ENCODE peak calls at places on chromosome 13, in four cellular contexts. One of them, this sample, is unnamed.

GRCh38 chr13:51380269-51380668 is 40.8 kb downstream of the SERPINE3 start:
- DNase-seq in left ventricle myocardium inferior: no peak
- DNase-seq in gastrocnemius medialis: no peak
- DNase-seq in breast epithelium: no peak
- DNase-seq in this sample: no peak

GRCh38 chr13:104586010-104586746 is 1520.0 kb upstream of the SLC10A2 start:
- DNase-seq in left ventricle myocardium inferior: no peak
- DNase-seq in gastrocnemius medialis: no peak
- DNase-seq in breast epithelium: no peak
- DNase-seq in this sample: peak; percentile 59

GRCh38 chr13:30119476-30119875 is 187.9 kb downstream of the KATNAL1 start:
- DNase-seq in left ventricle myocardium inferior: no peak
- DNase-seq in gastrocnemius medialis: no peak
- DNase-seq in breast epithelium: peak; percentile 50
- DNase-seq in this sample: peak; percentile 87

GRCh38 chr13:30431269-30431950 is 9.1 kb downstream of the UBE2L5 start:
- DNase-seq in left ventricle myocardium inferior: no peak
- DNase-seq in gastrocnemius medialis: no peak
- DNase-seq in breast epithelium: no peak
- DNase-seq in this sample: no peak

GRCh38 chr13:87057807-87058520 is 613.2 kb upstream of the SLITRK5 start:
- DNase-seq in left ventricle myocardium inferior: no peak
- DNase-seq in gastrocnemius medialis: no peak
- DNase-seq in breast epithelium: no peak
- DNase-seq in this sample: no peak

GRCh38 chr13:111065698-111066097 is 49.4 kb upstream of the ARHGEF7 start:
- DNase-seq in left ventricle myocardium inferior: no peak
- DNase-seq in gastrocnemius medialis: no peak
- DNase-seq in breast epithelium: no peak
- DNase-seq in this sample: no peak

GRCh38 chr13:74388626-74389025 is 254.4 kb upstream of the KLF12 start:
- DNase-seq in left ventricle myocardium inferior: no peak
- DNase-seq in gastrocnemius medialis: no peak
- DNase-seq in breast epithelium: no peak
- DNase-seq in this sample: no peak

GRCh38 chr13:50991624-50992610 is 82.3 kb downstream of the RNASEH2B start:
- DNase-seq in left ventricle myocardium inferior: no peak
- DNase-seq in gastrocnemius medialis: no peak
- DNase-seq in breast epithelium: no peak
- DNase-seq in this sample: no peak

GRCh38 chr13:75455962-75456361 is 26.0 kb downstream of the TBC1D4 start:
- DNase-seq in left ventricle myocardium inferior: no peak
- DNase-seq in gastrocnemius medialis: no peak
- DNase-seq in breast epithelium: no peak
- DNase-seq in this sample: no peak

GRCh38 chr13:45055902-45056648 is 64.2 kb upstream of the GTF2F2 start:
- DNase-seq in left ventricle myocardium inferior: no peak
- DNase-seq in gastrocnemius medialis: peak; percentile 22
- DNase-seq in breast epithelium: peak; percentile 52
- DNase-seq in this sample: no peak

GRCh38 chr13:109610517-109610916 is 175.9 kb downstream of the IRS2 start:
- DNase-seq in left ventricle myocardium inferior: peak; percentile 43
- DNase-seq in gastrocnemius medialis: peak; percentile 25
- DNase-seq in breast epithelium: no peak
- DNase-seq in this sample: no peak

GRCh38 chr13:99812611-99813010 is 159.0 kb downstream of the ZIC5 start:
- DNase-seq in left ventricle myocardium inferior: no peak
- DNase-seq in gastrocnemius medialis: no peak
- DNase-seq in breast epithelium: no peak
- DNase-seq in this sample: peak; percentile 59

GRCh38 chr13:99542788-99543406 is 41.6 kb downstream of the TM9SF2 start:
- DNase-seq in left ventricle myocardium inferior: no peak
- DNase-seq in gastrocnemius medialis: no peak
- DNase-seq in breast epithelium: no peak
- DNase-seq in this sample: no peak

GRCh38 chr13:109790951-109791605 is 4.7 kb upstream of the IRS2 start:
- DNase-seq in left ventricle myocardium inferior: no peak
- DNase-seq in gastrocnemius medialis: no peak
- DNase-seq in breast epithelium: no peak
- DNase-seq in this sample: peak; percentile 75

GRCh38 chr13:60369242-60369641 is 27.8 kb upstream of the TDRD3 start:
- DNase-seq in left ventricle myocardium inferior: no peak
- DNase-seq in gastrocnemius medialis: no peak
- DNase-seq in breast epithelium: no peak
- DNase-seq in this sample: peak; percentile 7

DNA sequence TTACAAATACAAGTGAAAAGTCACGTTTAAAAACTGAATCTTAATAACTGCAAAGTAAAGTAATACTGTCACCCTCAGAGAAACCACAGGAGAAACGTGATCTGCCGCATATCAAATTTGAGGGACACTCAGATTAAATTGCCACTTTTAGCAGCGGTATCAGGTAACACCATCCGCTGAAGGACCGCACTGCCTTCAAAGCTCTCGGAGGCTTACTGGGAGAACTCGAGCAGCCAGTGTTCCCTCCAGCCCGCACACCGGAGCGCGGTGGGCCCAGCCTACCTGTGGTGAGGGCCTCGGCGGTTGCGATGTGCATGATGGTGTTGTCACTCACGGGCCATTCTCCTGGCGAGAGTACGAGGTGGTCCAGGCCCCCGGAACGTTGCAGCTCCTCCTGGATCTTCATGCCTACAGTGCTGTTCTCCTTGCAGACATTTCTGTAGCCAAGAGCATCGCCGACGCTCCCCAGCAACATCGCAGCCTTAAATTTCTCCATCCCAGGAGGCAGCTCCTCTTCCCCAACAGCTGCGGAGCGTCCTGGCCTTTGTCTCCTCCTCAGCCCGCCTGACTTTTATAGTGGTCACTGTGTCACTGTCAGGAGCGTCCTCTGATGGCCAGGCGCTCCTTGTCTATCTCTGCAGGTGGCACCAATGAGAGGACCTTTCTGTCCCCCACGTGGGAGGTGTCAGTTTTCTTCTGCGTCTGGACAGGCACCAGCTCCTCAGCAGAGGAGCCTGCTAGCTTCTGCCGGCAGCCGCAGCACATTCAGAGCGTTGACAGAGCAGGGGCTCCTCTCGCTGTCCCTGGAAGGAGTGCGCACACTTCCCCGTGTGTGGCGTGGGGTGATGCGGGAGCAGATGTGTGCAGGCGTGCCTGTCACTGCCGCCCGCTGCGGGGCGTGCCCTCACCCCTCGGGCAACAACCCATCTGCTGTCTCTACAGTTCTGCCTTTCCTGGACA is at the start of gene ADPRHL1:
- DNase-seq in left ventricle myocardium inferior: peak; percentile 72
- DNase-seq in gastrocnemius medialis: peak; percentile 96
- DNase-seq in breast epithelium: no peak
- DNase-seq in this sample: no peak
- H3K36me3 ChIP-seq in left ventricle myocardium inferior: peaks cover 41% of the 10 kb centered on the region
- H3K36me3 ChIP-seq in gastrocnemius medialis: no peaks in the 10 kb centered on the region
- H3K36me3 ChIP-seq in breast epithelium: no peaks in the 10 kb centered on the region
- H3K36me3 ChIP-seq in this sample: peaks cover 30% of the 10 kb centered on the region

GRCh38 chr13:97574926-97575325 is 141.0 kb downstream of the RAP2A start:
- DNase-seq in left ventricle myocardium inferior: peak; percentile 21
- DNase-seq in gastrocnemius medialis: no peak
- DNase-seq in breast epithelium: no peak
- DNase-seq in this sample: peak; percentile 21

GRCh38 chr13:97568850-97569249 is 134.9 kb downstream of the RAP2A start:
- DNase-seq in left ventricle myocardium inferior: no peak
- DNase-seq in gastrocnemius medialis: no peak
- DNase-seq in breast epithelium: peak; percentile 21
- DNase-seq in this sample: no peak

GRCh38 chr13:97567510-97568243 is 133.7 kb downstream of the RAP2A start:
- DNase-seq in left ventricle myocardium inferior: no peak
- DNase-seq in gastrocnemius medialis: no peak
- DNase-seq in breast epithelium: peak; percentile 75
- DNase-seq in this sample: no peak

GRCh38 chr13:97577026-97577425 is 143.1 kb downstream of the RAP2A start:
- DNase-seq in left ventricle myocardium inferior: no peak
- DNase-seq in gastrocnemius medialis: no peak
- DNase-seq in breast epithelium: no peak
- DNase-seq in this sample: no peak

DNA sequence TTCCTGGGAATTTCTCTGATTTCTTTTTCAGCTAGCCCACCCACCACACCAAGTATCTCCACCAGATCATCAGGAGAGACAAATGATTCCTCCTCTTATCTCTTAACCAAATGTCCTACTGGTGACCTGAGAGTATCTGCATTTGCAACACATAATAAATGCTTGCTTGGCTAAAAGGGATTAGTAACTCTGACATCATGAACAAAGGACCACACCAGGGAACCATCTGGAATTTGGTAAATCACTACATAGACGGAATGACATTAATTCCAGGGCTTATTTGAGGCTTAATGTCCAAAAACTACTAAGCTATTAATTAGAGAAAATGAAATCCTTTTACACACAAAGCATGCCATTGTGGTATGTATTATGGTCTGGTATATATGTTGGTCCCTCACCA is 139.0 kb downstream of the RAP2A start:
- DNase-seq in left ventricle myocardium inferior: no peak
- DNase-seq in gastrocnemius medialis: no peak
- DNase-seq in breast epithelium: no peak
- DNase-seq in this sample: no peak
- H3K4me3 ChIP-seq in left ventricle myocardium inferior: no peak overlapping the region
- H3K4me3 ChIP-seq in gastrocnemius medialis: no peak overlapping the region
- H3K4me3 ChIP-seq in breast epithelium: no peak overlapping the region
- H3K4me3 ChIP-seq in this sample: no peak overlapping the region

DNA sequence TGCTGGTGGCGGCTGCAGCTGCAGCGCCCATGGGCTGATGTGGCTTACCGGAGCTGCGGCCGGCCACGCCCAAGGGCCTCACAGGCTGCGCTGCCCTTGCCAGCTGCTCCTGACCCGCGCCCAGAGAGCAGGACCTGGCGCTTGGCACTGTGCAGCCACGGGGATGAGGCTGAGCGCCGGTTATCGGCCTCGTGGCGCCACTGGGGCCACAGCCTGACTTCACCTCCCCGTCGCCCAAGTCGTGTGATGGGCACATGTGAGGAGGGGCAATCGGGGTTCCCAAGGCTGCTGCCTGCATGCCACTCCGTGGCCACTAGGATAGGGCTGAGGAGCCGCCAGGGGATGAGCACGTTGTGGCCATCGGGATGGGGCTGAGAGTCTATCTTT is 77.2 kb upstream of the PABPC3 start:
- DNase-seq in left ventricle myocardium inferior: no peak
- DNase-seq in gastrocnemius medialis: no peak
- DNase-seq in breast epithelium: no peak
- DNase-seq in this sample: no peak
- H3K36me3 ChIP-seq in left ventricle myocardium inferior: no peaks in the 10 kb centered on the region
- H3K36me3 ChIP-seq in gastrocnemius medialis: no peaks in the 10 kb centered on the region
- H3K36me3 ChIP-seq in breast epithelium: no peaks in the 10 kb centered on the region
- H3K36me3 ChIP-seq in this sample: no peaks in the 10 kb centered on the region

GRCh38 chr13:21739771-21740170 is 68.9 kb downstream of the FGF9 start:
- DNase-seq in left ventricle myocardium inferior: no peak
- DNase-seq in gastrocnemius medialis: no peak
- DNase-seq in breast epithelium: no peak
- DNase-seq in this sample: no peak

GRCh38 chr13:21735621-21736401 is 64.9 kb downstream of the FGF9 start:
- DNase-seq in left ventricle myocardium inferior: peak; percentile 24
- DNase-seq in gastrocnemius medialis: no peak
- DNase-seq in breast epithelium: no peak
- DNase-seq in this sample: no peak

GRCh38 chr13:21734961-21735360 is 64.1 kb downstream of the FGF9 start:
- DNase-seq in left ventricle myocardium inferior: no peak
- DNase-seq in gastrocnemius medialis: no peak
- DNase-seq in breast epithelium: no peak
- DNase-seq in this sample: no peak

GRCh38 chr13:21738636-21739035 is 67.8 kb downstream of the FGF9 start:
- DNase-seq in left ventricle myocardium inferior: no peak
- DNase-seq in gastrocnemius medialis: no peak
- DNase-seq in breast epithelium: no peak
- DNase-seq in this sample: no peak

DNA sequence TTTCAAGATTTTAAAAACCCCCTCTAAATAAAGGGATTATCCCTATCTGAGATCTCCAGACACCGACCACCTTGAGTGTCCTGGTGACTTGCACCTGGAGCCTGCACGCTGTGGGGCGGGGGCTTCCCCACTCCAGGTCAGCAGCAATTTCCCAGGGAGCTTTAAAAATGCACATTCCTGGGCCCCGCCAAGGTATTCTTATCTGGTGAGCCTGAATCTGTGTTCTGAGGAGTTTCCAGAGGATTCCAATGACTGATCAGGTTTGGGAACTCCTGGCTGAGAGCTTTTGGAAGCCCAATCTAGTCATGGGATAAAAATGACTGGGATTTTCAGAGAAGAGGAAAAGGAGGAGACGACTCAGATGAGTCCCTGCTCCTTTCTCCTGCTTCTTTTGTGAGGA is 66.1 kb downstream of the FGF9 start:
- DNase-seq in left ventricle myocardium inferior: no peak
- DNase-seq in gastrocnemius medialis: no peak
- DNase-seq in breast epithelium: no peak
- DNase-seq in this sample: no peak
- H3K4me3 ChIP-seq in left ventricle myocardium inferior: no peak overlapping the region
- H3K4me3 ChIP-seq in gastrocnemius medialis: no peak overlapping the region
- H3K4me3 ChIP-seq in breast epithelium: no peak overlapping the region
- H3K4me3 ChIP-seq in this sample: no peak overlapping the region

GRCh38 chr13:28384789-28385188 is 110.1 kb downstream of the FLT1 start:
- DNase-seq in left ventricle myocardium inferior: no peak
- DNase-seq in gastrocnemius medialis: no peak
- DNase-seq in breast epithelium: no peak
- DNase-seq in this sample: no peak
- H3K36me3 ChIP-seq in left ventricle myocardium inferior: peaks cover 27% of the 10 kb centered on the region
- H3K36me3 ChIP-seq in gastrocnemius medialis: no peaks in the 10 kb centered on the region
- H3K36me3 ChIP-seq in breast epithelium: no peaks in the 10 kb centered on the region
- H3K36me3 ChIP-seq in this sample: no peaks in the 10 kb centered on the region

DNA sequence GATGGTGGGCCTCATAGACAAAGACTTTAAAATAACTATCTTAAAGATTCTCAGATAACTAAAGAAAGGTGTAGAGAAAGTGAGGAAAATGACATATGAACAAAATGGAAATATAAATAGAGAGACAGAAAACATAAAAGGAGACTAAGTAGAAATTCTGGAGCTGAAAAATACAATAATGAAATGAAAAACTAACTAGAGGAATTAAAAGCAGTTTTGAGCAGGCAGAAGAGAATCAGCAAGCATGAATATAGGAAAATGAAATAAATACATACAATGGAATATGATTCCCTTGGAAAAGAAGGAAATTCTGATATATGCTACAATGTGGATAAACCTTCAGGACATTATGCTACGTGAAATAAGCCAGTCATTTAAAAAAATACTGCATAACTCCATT is 3.9 kb downstream of the EEF1AKMT1 start:
- DNase-seq in left ventricle myocardium inferior: no peak
- DNase-seq in gastrocnemius medialis: no peak
- DNase-seq in breast epithelium: no peak
- DNase-seq in this sample: no peak
- H3K4me3 ChIP-seq in left ventricle myocardium inferior: no peak overlapping the region
- H3K4me3 ChIP-seq in gastrocnemius medialis: no peak overlapping the region
- H3K4me3 ChIP-seq in breast epithelium: no peak overlapping the region
- H3K4me3 ChIP-seq in this sample: no peak overlapping the region

GRCh38 chr13:98460519-98460918 is 116.4 kb downstream of the STK24 start:
- DNase-seq in left ventricle myocardium inferior: no peak
- DNase-seq in gastrocnemius medialis: no peak
- DNase-seq in breast epithelium: no peak
- DNase-seq in this sample: no peak

GRCh38 chr13:98459721-98460370 is 117.1 kb downstream of the STK24 start:
- DNase-seq in left ventricle myocardium inferior: no peak
- DNase-seq in gastrocnemius medialis: no peak
- DNase-seq in breast epithelium: no peak
- DNase-seq in this sample: no peak

GRCh38 chr13:98458431-98458830 is 118.5 kb downstream of the STK24 start:
- DNase-seq in left ventricle myocardium inferior: peak; percentile 20
- DNase-seq in gastrocnemius medialis: no peak
- DNase-seq in breast epithelium: no peak
- DNase-seq in this sample: no peak

GRCh38 chr13:98457053-98457452 is 119.9 kb downstream of the STK24 start:
- DNase-seq in left ventricle myocardium inferior: peak; percentile 12
- DNase-seq in gastrocnemius medialis: no peak
- DNase-seq in breast epithelium: no peak
- DNase-seq in this sample: no peak

GRCh38 chr13:98459171-98459681 is 117.7 kb downstream of the STK24 start:
- DNase-seq in left ventricle myocardium inferior: no peak
- DNase-seq in gastrocnemius medialis: no peak
- DNase-seq in breast epithelium: no peak
- DNase-seq in this sample: no peak
- H3K36me3 ChIP-seq in left ventricle myocardium inferior: peaks cover 62% of the 10 kb centered on the region
- H3K36me3 ChIP-seq in gastrocnemius medialis: no peaks in the 10 kb centered on the region
- H3K36me3 ChIP-seq in breast epithelium: peaks cover 5% of the 10 kb centered on the region
- H3K36me3 ChIP-seq in this sample: peaks cover 56% of the 10 kb centered on the region